ENCODE peak calls at places on chromosomes 13 and 19, in five cellular contexts. X, G, N, F and E are unnamed samples. For H3K4me1 and H3K36me3, the result is how much of the 10 kb centered on the place peaks cover.

GRCh38 chr19:1295169-1296012 is 9.7 kb downstream of the EFNA2 start:
- DNase-seq in G (no peak), N (no peak), X (no peak), F (no peak), E (no peak)

GRCh38 chr19:10137751-10138682 is 18.3 kb upstream of the EIF3G start:
- DNase-seq in G (no peak), F (no peak), X (no peak), N (no peak), E (no peak)

GRCh38 chr19:14107581-14108461 is 9.7 kb downstream of the PRKACA start:
- DNase-seq in F (no peak), X (no peak), G (no peak), N (no peak), E (no peak)

GRCh38 chr19:56155124-56155687 is 14.1 kb downstream of the ZNF444 start:
- DNase-seq in F (peak), X (no peak), G (no peak), N (no peak), E (no peak)

GRCh38 chr13:40539954-40540706 is 126.3 kb downstream of the FOXO1 start:
- DNase-seq in F (no peak), X (no peak), N (no peak), G (no peak), E (no peak)

GRCh38 chr19:30170495-30171137 is 201.6 kb upstream of the ZNF536 start:
- DNase-seq in F (no peak), N (no peak), G (no peak), X (no peak), E (no peak)

GRCh38 chr19:4988770-4989251 is 19.9 kb downstream of the KDM4B start:
- DNase-seq in F (peak), G (no peak), N (no peak), X (peak), E (peak)

GRCh38 chr13:42486711-42487198 is 87.2 kb upstream of the TNFSF11 start:
- DNase-seq in F (no peak), X (no peak), N (no peak), G (no peak), E (no peak)

GRCh38 chr19:47305309-47305751 is 4.3 kb upstream of the C5AR1 start:
- DNase-seq in N (no peak), X (peak), F (peak), G (no peak), E (peak)

GRCh38 chr19:38708413-38709024 is 35.8 kb downstream of the CAPN12 start:
- DNase-seq in G (no peak), N (no peak), X (no peak), F (no peak), E (no peak)

GRCh38 chr19:42108527-42109389 is 23.5 kb downstream of the POU2F2 start:
- DNase-seq in N (no peak), X (peak), F (peak), G (peak), E (peak)

GRCh38 chr19:35643255-35644205 is 2.0 kb downstream of the ETV2 start:
- DNase-seq in X (peak), N (peak), F (peak), G (peak), E (peak)

GRCh38 chr19:35642798-35643254 is 1.3 kb downstream of the ETV2 start:
- DNase-seq in X (peak), G (no peak), F (no peak), N (no peak), E (no peak)

GRCh38 chr19:35644987-35645679 is 3.0 kb upstream of the COX6B1 start:
- DNase-seq in N (peak), F (peak), X (peak), G (no peak), E (peak)

GRCh38 chr19:35645680-35646511 is 2.2 kb upstream of the COX6B1 start:
- DNase-seq in F (no peak), X (no peak), G (no peak), N (no peak), E (no peak)

GRCh38 chr19:35644206-35644986 is 2.9 kb downstream of the ETV2 start:
- DNase-seq in G (peak), F (peak), N (peak), X (peak), E (peak)
- H3K4me1 ChIP-seq in G (under half), F (under half), N (under half), X (under half), E (under half)

GRCh38 chr19:44988896-44989563 is 12.2 kb upstream of the RELB start:
- DNase-seq in N (no peak), F (peak), G (no peak), X (peak), E (peak)

GRCh38 chr19:44984005-44984404 is 17.3 kb upstream of the RELB start:
- DNase-seq in X (no peak), N (no peak), F (no peak), G (no peak), E (no peak)

GRCh38 chr19:44987148-44987675 is 14.1 kb upstream of the RELB start:
- DNase-seq in G (no peak), F (no peak), N (peak), X (no peak), E (no peak)

GRCh38 chr19:44985445-44985844 is 15.8 kb upstream of the RELB start:
- DNase-seq in F (no peak), X (no peak), G (no peak), N (no peak), E (no peak)

DNA sequence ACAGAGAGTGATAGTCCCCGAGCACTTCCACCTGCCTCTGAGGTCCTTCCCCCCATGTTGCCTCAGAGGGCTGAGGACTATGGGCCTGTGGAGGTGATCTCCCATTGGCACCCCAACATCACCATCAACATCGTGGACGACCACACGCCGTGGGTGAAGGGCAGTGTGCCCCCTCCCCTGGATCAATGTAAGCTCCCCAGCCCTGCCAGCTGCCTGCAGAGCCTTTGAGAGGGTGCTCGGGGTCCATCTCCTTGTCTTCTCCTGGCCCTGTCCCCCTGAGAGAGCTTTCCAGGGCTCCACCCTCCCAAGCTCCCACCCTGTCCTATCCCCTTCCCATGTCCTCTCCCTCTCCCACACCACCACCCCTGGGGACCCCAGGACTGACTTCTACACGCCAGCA is 14.9 kb upstream of the RELB start:
- DNase-seq in N (no peak), F (no peak), X (no peak), G (no peak), E (no peak)
- H3K36me3 ChIP-seq in N (under half), F (under half), X (under half), G (under half), E (under half)

GRCh38 chr13:110915057-110915873 is at the start of gene ANKRD10:
- DNase-seq in F (peak), N (peak), G (peak), X (peak), E (peak)
- TF ChIP-seq POLR2A in F (peak), N (peak), G (no peak), X (no peak), E (peak)

GRCh38 chr13:110127986-110128511 is 178.9 kb downstream of the COL4A1 start:
- DNase-seq in G (no peak), N (no peak), X (no peak), F (no peak), E (no peak)
- H3K4me1 ChIP-seq in G (under half), N (under half), X (under half), F (under half), E (under half)